ENCODE peak calls at places on chromosome 5, in six cellular contexts. P is upper lobe of right lung, U is small intestine, Z is mucosa of descending colon, G is right lobe of liver, Q is neural progenitor cell. E is an unnamed sample. For H3K9me3, the result is how much of the 10 kb centered on the place peaks cover.

GRCh38 chr5:157963761-157964160 is 104.8 kb upstream of the CLINT1 start:
- DNase-seq in U (no peak), G (no peak), Z (no peak), P (no peak), Q (no peak), E (no peak)

GRCh38 chr5:166509085-166509484 is 1782.4 kb upstream of the WWC1 start:
- DNase-seq in G (no peak), Q (peak), U (no peak), Z (no peak), P (no peak), E (no peak)

GRCh38 chr5:52840286-52841050 is 52.8 kb downstream of the ITGA1 start:
- DNase-seq in Z (no peak), P (no peak), Q (peak), U (no peak), G (no peak), E (no peak)

GRCh38 chr5:2685651-2686050 is 65.8 kb downstream of the IRX2 start:
- DNase-seq in Q (no peak), Z (no peak), G (no peak), U (no peak), P (no peak), E (no peak)

GRCh38 chr5:145718956-145719355 is 116.2 kb downstream of the PRELID2 start:
- DNase-seq in P (no peak), Z (no peak), U (peak), G (no peak), Q (peak), E (no peak)

GRCh38 chr5:16067415-16067814 is 112.2 kb downstream of the MARCHF11 start:
- DNase-seq in P (no peak), U (no peak), Q (no peak), Z (no peak), G (no peak), E (no peak)

GRCh38 chr5:134738963-134739661 is 764 bp downstream of the CAMLG start:
- DNase-seq in Q (peak), G (no peak), U (peak), Z (peak), P (peak), E (no peak)

GRCh38 chr5:18745591-18745987 is 1111.3 kb downstream of the TAF11L14 start:
- DNase-seq in Q (no peak), U (peak), P (no peak), Z (peak), G (peak), E (no peak)

GRCh38 chr5:58930520-58930919 is 347.6 kb downstream of the RAB3C start:
- DNase-seq in G (no peak), U (no peak), P (no peak), Z (no peak), Q (no peak), E (no peak)

DNA sequence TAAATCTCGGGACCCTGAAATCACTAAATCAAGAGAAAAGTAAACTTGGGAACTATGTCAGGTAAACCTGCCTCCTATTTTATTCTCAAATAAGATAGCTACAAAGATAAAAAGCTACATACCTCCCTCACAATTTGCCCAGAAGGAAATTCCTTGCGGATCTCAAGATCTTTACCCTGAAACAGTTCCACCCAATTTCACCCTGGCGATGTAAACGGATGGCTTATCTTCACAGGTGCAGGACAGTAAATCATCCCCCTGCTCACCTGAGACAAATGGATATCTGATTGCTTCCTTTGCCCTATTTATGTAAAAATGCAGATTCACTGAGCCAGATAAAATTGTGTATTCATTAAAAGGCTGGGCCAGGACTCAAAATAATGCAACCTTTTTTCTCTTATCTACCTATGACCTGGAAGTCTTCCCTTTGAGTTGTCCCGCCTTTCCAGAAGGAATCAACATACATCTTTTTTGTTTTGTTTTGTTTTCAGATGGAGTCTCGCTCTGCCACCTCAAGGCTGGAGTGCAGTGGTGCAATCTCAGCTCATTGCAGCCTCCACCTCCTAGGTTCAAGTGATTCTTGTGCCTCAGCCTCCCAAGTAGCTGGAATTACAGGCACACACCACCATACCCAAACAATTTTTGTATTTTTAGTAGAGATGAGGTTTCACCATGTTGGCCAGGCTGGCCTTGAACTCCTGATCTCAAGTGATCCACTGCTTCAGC is 13.8 kb downstream of the TMEM267 start:
- DNase-seq in Q (no peak), P (no peak), U (peak), Z (peak), G (no peak), E (no peak)
- H3K9me3 ChIP-seq in Q (under half), P (under half), U (under half), Z (under half), G (under half), E (under half)

DNA sequence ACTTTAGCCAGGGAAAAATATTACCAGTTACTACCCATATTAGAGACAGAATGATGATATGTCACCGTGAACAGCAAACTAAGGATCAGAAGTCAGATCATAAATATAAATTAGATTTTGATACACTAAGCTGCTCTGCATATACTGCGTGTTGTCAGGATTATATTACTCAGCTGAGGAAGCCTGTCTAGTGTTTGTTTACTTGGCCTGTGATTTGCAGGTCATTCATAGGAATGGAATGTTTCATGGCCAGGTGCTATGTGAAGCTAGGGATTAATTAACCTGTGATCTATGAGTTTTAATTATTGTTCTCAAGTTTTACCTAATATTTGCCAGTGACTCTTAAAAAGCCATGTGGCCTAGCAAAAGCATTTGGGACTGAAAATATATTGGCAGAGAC is 496.4 kb upstream of the GRIA1 start:
- DNase-seq in U (no peak), Z (no peak), P (no peak), G (no peak), Q (no peak), E (no peak)
- H3K9me3 ChIP-seq in U (under half), Z (under half), P (under half), G (under half), Q (under half), E (under half)

DNA sequence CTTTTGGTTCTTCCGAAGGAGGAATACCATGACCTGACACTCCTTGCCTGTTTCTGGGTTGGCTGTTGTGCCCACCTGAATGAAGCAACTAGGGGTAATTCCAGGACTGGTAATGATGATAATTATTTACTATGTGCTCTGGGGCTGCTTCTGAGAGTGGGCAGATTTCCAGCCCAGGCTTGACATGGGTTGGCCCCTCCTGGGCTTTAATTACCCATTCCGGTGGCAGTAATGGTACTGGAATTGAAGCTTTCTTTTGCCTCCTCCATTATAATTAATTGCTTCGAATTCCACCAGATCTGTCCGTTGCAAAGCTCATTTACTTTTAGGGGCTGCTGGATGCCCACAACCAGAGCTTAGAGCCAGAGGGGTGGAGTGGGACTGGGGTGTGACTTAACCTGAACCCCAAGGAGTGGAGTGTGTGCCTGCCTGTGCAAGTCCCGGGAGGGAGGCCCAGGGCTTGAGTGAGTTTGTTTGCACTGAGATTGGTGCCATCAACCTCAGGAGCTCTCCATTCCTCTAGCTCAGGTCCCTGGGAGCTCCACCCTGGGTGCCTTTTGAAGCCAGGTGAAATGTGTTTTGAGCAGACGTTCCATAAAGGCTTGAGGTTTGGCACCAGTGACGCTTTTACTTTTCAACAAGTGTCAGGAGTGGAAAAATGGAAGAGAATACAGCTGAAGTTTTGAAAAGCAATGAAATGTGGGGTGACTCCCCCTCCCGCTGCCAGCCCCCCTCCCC is 214.6 kb downstream of the PDZD2 start:
- DNase-seq in G (no peak), U (no peak), Z (no peak), Q (peak), P (no peak), E (no peak)
- H3K9me3 ChIP-seq in G (under half), U (under half), Z (under half), Q (under half), P (under half), E (under half)

GRCh38 chr5:178431777-178432155 is 158.4 kb downstream of the COL23A1 start:
- DNase-seq in P (no peak), Z (no peak), Q (no peak), G (no peak), U (no peak), E (no peak)
- H3K9me3 ChIP-seq in P (under half), Z (under half), Q (under half), G (under half), U (under half), E (under half)

GRCh38 chr5:72517961-72518690 is 10.9 kb upstream of the ZNF366 start:
- DNase-seq in G (no peak), P (peak), Q (peak), Z (peak), U (no peak), E (no peak)
- H3K9me3 ChIP-seq in G (under half), P (under half), Q (under half), Z (under half), U (under half), E (under half)

GRCh38 chr5:143384865-143385657 is 18.4 kb downstream of the NR3C1 start:
- DNase-seq in U (no peak), G (no peak), Q (no peak), P (no peak), Z (no peak), E (no peak)

GRCh38 chr5:143386725-143387124 is 16.8 kb downstream of the NR3C1 start:
- DNase-seq in P (no peak), Z (no peak), G (no peak), U (peak), Q (no peak), E (no peak)

GRCh38 chr5:143393516-143393915 is 10.0 kb downstream of the NR3C1 start:
- DNase-seq in G (no peak), Z (no peak), U (no peak), P (no peak), Q (no peak), E (no peak)

GRCh38 chr5:143390941-143391340 is 12.5 kb downstream of the NR3C1 start:
- DNase-seq in Q (no peak), Z (no peak), G (no peak), U (no peak), P (no peak), E (no peak)

GRCh38 chr5:143390258-143390657 is 13.2 kb downstream of the NR3C1 start:
- DNase-seq in P (no peak), Z (no peak), Q (no peak), G (no peak), U (no peak), E (no peak)
- H3K9me3 ChIP-seq in P (under half), Z (under half), Q (under half), G (under half), U (under half), E (under half)

GRCh38 chr5:151071021-151071420 is 9.8 kb downstream of the TNIP1 start:
- DNase-seq in Q (no peak), G (no peak), U (no peak), Z (no peak), P (no peak), E (no peak)
- H3K9me3 ChIP-seq in Q (under half), G (under half), U (under half), Z (under half), P (under half), E (under half)

DNA sequence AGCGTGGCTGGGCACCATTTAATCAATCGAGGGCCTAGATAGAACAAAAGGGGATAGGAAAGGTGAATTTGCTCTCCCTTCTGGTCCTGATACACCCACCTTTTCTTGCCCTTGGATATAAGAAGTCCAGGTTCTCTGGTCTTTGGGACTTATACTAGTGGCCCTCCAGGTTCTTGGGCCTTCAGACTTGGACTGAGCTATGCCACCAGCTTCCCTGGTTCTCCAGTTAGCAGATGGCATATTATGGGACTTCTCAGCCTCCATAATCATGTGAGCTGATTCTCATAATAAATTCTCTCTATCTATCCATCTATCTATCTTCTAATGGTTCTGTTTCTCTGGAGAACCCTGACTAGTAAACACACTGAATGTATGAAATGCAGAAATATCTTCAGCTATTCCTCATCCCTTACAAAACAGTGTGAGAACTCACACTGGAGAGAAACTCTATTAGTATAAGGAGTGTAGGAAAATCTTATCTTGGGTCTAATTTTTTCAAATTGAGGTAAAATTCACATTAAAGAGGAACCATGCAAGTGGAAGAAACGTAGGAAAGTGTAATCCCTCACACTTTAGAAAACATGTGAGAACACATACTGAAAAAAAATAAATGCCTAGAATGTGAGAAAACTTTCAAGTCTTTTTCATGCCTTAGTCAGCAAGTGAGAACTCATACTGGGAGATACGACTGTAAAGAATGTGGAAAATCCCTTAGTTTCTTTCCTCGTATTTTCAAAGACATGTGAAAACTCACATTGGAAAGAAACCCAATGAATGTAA is 15.5 kb downstream of the PCDHB15 start:
- DNase-seq in Z (no peak), G (no peak), U (no peak), Q (peak), P (no peak), E (no peak)
- H3K9me3 ChIP-seq in Z (half or more), G (under half), U (under half), Q (half or more), P (half or more), E (under half)